ENCODE peak calls at places on chromosomes 6 and 20, in four cellular contexts. H is neural progenitor cell, G is WERI-Rb-1, I is SJSA1. P is an unnamed sample.

GRCh38 chr6:43934183-43934802 is 164.3 kb downstream of the VEGFA start:
- DNase-seq in H (no peak), I (no peak), G (peak; percentile 8), P (peak; percentile 34)

GRCh38 chr6:66051812-66052211 is 344.8 kb upstream of the EYS start:
- DNase-seq in H (no peak), G (no peak), I (no peak), P (no peak)

GRCh38 chr20:46545077-46545826 is 5.2 kb downstream of the OCSTAMP start:
- DNase-seq in H (no peak), I (no peak), G (no peak), P (no peak)

GRCh38 chr20:45355685-45356084 is 7.3 kb upstream of the SYS1 start:
- DNase-seq in G (no peak), I (no peak), H (no peak), P (no peak)

GRCh38 chr6:53547166-53547814 is 2.4 kb upstream of the GCLC start:
- DNase-seq in H (peak; percentile 48), I (no peak), G (no peak), P (no peak)

GRCh38 chr6:134724653-134725340 is 225.1 kb downstream of the ALDH8A1 start:
- DNase-seq in H (no peak), I (peak; percentile 53), G (no peak), P (no peak)

GRCh38 chr20:641516-641913 is 11.5 kb downstream of the SRXN1 start:
- DNase-seq in H (peak; percentile 53), G (peak; percentile 34), I (no peak), P (no peak)

GRCh38 chr6:167827588-167828324 is 1.0 kb downstream of the AFDN start:
- DNase-seq in I (peak; percentile 64), H (peak; percentile 77), G (peak; percentile 44), P (no peak)

GRCh38 chr6:109892451-109893435 is 85.4 kb upstream of the GPR6 start:
- DNase-seq in H (no peak), I (no peak), G (peak; percentile 12), P (no peak)

GRCh38 chr20:47274449-47275108 is 81.9 kb downstream of the ZMYND8 start:
- DNase-seq in I (peak; percentile 64), H (no peak), G (no peak), P (no peak)

GRCh38 chr6:108727966-108728730 is 120.1 kb upstream of the ARMC2 start:
- DNase-seq in I (no peak), G (no peak), H (no peak), P (no peak)

GRCh38 chr6:143079325-143079640 is 18.6 kb downstream of the AIG1 start:
- DNase-seq in H (no peak), G (no peak), I (no peak), P (no peak)

GRCh38 chr20:10857362-10858070 is 183.7 kb upstream of the JAG1 start:
- DNase-seq in I (no peak), H (no peak), G (no peak), P (no peak)

GRCh38 chr6:156808287-156808686 is 31.1 kb downstream of the ARID1B start:
- DNase-seq in I (no peak), G (no peak), H (no peak), P (no peak)

GRCh38 chr20:51385941-51386530 is 156.5 kb downstream of the NFATC2 start:
- DNase-seq in G (no peak), I (no peak), H (peak; percentile 66), P (no peak)

GRCh38 chr6:69145062-69145461 is 510.0 kb downstream of the ADGRB3 start:
- DNase-seq in G (no peak), I (no peak), H (no peak), P (no peak)

GRCh38 chr6:44500074-44500473 is 112.6 kb downstream of the CDC5L start:
- DNase-seq in H (no peak), I (no peak), G (no peak), P (no peak)

GRCh38 chr6:113901482-113901881 is 44.3 kb downstream of the MARCKS start:
- DNase-seq in I (no peak), G (no peak), H (no peak), P (no peak)

GRCh38 chr6:134166529-134167221 is 114.3 kb upstream of the SLC2A12 start:
- DNase-seq in I (no peak), H (no peak), G (no peak), P (no peak)

GRCh38 chr6:22043284-22043962 is 253.4 kb downstream of the PRL start:
- DNase-seq in I (no peak), G (peak; percentile 80), H (no peak), P (peak; percentile 22)

GRCh38 chr6:87982134-87982533 is 65.5 kb upstream of the SPACA1 start:
- DNase-seq in H (no peak), G (no peak), I (no peak), P (no peak)

GRCh38 chr20:62011403-62011791 is 54.3 kb downstream of the TAF4 start:
- DNase-seq in G (no peak), I (no peak), H (no peak), P (no peak)

GRCh38 chr6:133129556-133129955 is 111.6 kb upstream of the EYA4 start:
- DNase-seq in H (no peak), I (no peak), G (no peak), P (no peak)

GRCh38 chr20:47392015-47392720 is 35.7 kb upstream of the ZMYND8 start:
- DNase-seq in G (no peak), H (no peak), I (peak; percentile 87), P (no peak)

GRCh38 chr6:98657764-98658163 is 176.6 kb upstream of the POU3F2 start:
- DNase-seq in I (no peak), H (peak; percentile 80), G (no peak), P (peak; percentile 20)

GRCh38 chr6:3334579-3334978 is 75.8 kb downstream of the PSMG4 start:
- DNase-seq in I (no peak), H (no peak), G (peak; percentile 54), P (no peak)

GRCh38 chr20:2596673-2597279 is 55.7 kb upstream of the NOP56 start:
- DNase-seq in G (no peak), H (no peak), I (no peak), P (no peak)

GRCh38 chr20:46209930-46210671 is 92.0 kb downstream of the CD40 start:
- DNase-seq in I (no peak), H (no peak), G (no peak), P (no peak)

GRCh38 chr6:70706491-70707123 is 38.9 kb downstream of the SMAP1 start:
- DNase-seq in G (no peak), H (peak; percentile 49), I (no peak), P (no peak)

GRCh38 chr6:169961772-169962561 is 210.5 kb downstream of the ERMARD start:
- DNase-seq in H (peak; percentile 72), G (no peak), I (peak; percentile 40), P (peak; percentile 17)

GRCh38 chr6:27081931-27082330 is 165.6 kb upstream of the PRSS16 start:
- DNase-seq in I (no peak), G (no peak), H (no peak), P (no peak)

GRCh38 chr20:51752343-51752951 is 15.7 kb downstream of the ATP9A start:
- DNase-seq in I (no peak), G (no peak), H (no peak), P (no peak)

GRCh38 chr6:39137235-39137634 is 22.2 kb upstream of the SAYSD1 start:
- DNase-seq in H (peak; percentile 87), I (no peak), G (no peak), P (no peak)

GRCh38 chr20:63950701-63951397 is 5.4 kb downstream of the UCKL1 start:
- DNase-seq in H (no peak), I (no peak), G (peak; percentile 77), P (no peak)
- H3K27ac ChIP-seq in H (no peak overlapping the region), I (no peak overlapping the region), G (peak overlapping the region; percentile 60), P (peak overlapping the region; percentile 75)

GRCh38 chr20:38164069-38164468 is 1.0 kb downstream of the TGM2 start:
- DNase-seq in G (no peak), H (no peak), I (no peak), P (peak; percentile 20)
- H3K27ac ChIP-seq in G (no peak overlapping the region), H (no peak overlapping the region), I (no peak overlapping the region), P (peak overlapping the region; percentile 89)

GRCh38 chr20:38252292-38253288 is 7.9 kb downstream of the KIAA1755 start:
- DNase-seq in G (no peak), I (no peak), H (no peak), P (peak; percentile 69)

GRCh38 chr20:38258545-38259223 is 1.9 kb downstream of the KIAA1755 start:
- DNase-seq in I (no peak), H (no peak), G (peak; percentile 85), P (no peak)

GRCh38 chr20:38256966-38257365 is 3.6 kb downstream of the KIAA1755 start:
- DNase-seq in I (no peak), G (no peak), H (no peak), P (peak; percentile 29)

GRCh38 chr20:38256021-38256420 is 4.5 kb downstream of the KIAA1755 start:
- DNase-seq in H (no peak), I (no peak), G (no peak), P (peak; percentile 34)

GRCh38 chr20:38255389-38255788 is 5.1 kb downstream of the KIAA1755 start:
- DNase-seq in I (no peak), H (no peak), G (no peak), P (no peak)
- H3K27ac ChIP-seq in I (no peak overlapping the region), H (no peak overlapping the region), G (peak overlapping the region; percentile 74), P (peak overlapping the region; percentile 92)

GRCh38 chr6:163349001-163349680 is 65.4 kb upstream of the QKI start:
- DNase-seq in H (no peak), G (no peak), I (no peak), P (no peak)
- H3K27ac ChIP-seq in H (no peak overlapping the region), G (no peak overlapping the region), I (no peak overlapping the region), P (no peak overlapping the region)

GRCh38 chr20:40942775-40943174 is 85.8 kb upstream of the TOP1 start:
- DNase-seq in G (no peak), H (no peak), I (no peak), P (no peak)

GRCh38 chr20:40943591-40943990 is 85.0 kb upstream of the TOP1 start:
- DNase-seq in H (no peak), G (no peak), I (no peak), P (no peak)

GRCh38 chr20:40941023-40941655 is 87.5 kb upstream of the TOP1 start:
- DNase-seq in G (no peak), H (no peak), I (no peak), P (no peak)

GRCh38 chr20:40939667-40940066 is 89.0 kb upstream of the TOP1 start:
- DNase-seq in G (no peak), H (no peak), I (peak; percentile 11), P (no peak)

GRCh38 chr20:40942015-40942414 is 86.6 kb upstream of the TOP1 start:
- DNase-seq in I (no peak), G (no peak), H (no peak), P (no peak)
- H3K27ac ChIP-seq in I (no peak overlapping the region), G (no peak overlapping the region), H (no peak overlapping the region), P (no peak overlapping the region)

GRCh38 chr6:14732845-14733757 is 512.8 kb upstream of the JARID2 start:
- DNase-seq in I (peak; percentile 54), H (no peak), G (no peak), P (no peak)

GRCh38 chr6:14732226-14732844 is 513.5 kb upstream of the JARID2 start:
- DNase-seq in I (no peak), G (no peak), H (no peak), P (no peak)

GRCh38 chr6:14734416-14735340 is 511.2 kb upstream of the JARID2 start:
- DNase-seq in H (no peak), I (peak; percentile 47), G (no peak), P (no peak)

GRCh38 chr6:14736231-14736953 is 509.5 kb upstream of the JARID2 start:
- DNase-seq in H (no peak), G (peak; percentile 40), I (no peak), P (no peak)

DNA sequence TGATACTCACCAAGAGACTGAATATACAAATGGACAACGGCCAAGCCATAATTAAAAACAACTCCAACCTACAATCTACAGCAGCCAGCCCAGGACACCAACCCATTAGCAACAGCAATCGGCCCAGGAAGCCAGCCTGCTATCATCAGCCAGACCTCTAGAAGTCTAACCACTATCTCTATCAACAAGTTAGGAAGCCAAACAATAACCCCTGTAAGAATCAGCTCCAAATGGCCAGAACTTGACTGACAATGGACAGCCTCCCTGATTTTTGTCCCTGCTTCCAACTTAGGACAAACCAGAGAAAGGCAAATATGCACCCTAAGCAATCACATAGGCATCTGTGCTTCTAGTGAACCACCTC is 511.8 kb upstream of the JARID2 start:
- DNase-seq in I (no peak), H (no peak), G (no peak), P (no peak)
- H3K27ac ChIP-seq in I (peak overlapping the region; percentile 81), H (no peak overlapping the region), G (no peak overlapping the region), P (no peak overlapping the region)